ENCODE peak calls at places on chromosomes 12 and 14, in four cellular contexts. T is WERI-Rb-1, U is AG09309, Z is lower leg skin. V is an unnamed sample.

GRCh38 chr14:93974299-93974698 is 2.1 kb downstream of the ASB2 start:
- DNase-seq in U (no peak), Z (no peak), T (no peak), V (no peak)

GRCh38 chr12:108604208-108604941 is 6.5 kb upstream of the TMEM119 start:
- DNase-seq in Z (no peak), T (no peak), U (no peak), V (no peak)

GRCh38 chr14:79356040-79356439 is 855.3 kb downstream of the DIO2 start:
- DNase-seq in T (no peak), Z (no peak), U (no peak), V (no peak)

GRCh38 chr12:115956674-115957073 is 320.8 kb downstream of the MED13L start:
- DNase-seq in T (no peak), U (no peak), Z (no peak), V (no peak)

GRCh38 chr12:104630230-104630670 is 173.5 kb downstream of the CHST11 start:
- DNase-seq in U (no peak), Z (no peak), T (peak), V (no peak)

GRCh38 chr12:112800183-112800582 is 8.6 kb downstream of the RPH3A start:
- DNase-seq in T (no peak), Z (no peak), U (no peak), V (no peak)

GRCh38 chr14:53273671-53274072 is 120.5 kb upstream of the DDHD1 start:
- DNase-seq in Z (no peak), U (no peak), T (no peak), V (no peak)

GRCh38 chr14:85088231-85088630 is 441.7 kb upstream of the FLRT2 start:
- DNase-seq in T (no peak), U (peak), Z (no peak), V (no peak)

GRCh38 chr14:105500036-105500725 is 9.1 kb downstream of the TEDC1 start:
- DNase-seq in U (no peak), T (peak), Z (no peak), V (no peak)

GRCh38 chr14:91889477-91890211 is 22.3 kb upstream of the TC2N start:
- DNase-seq in Z (no peak), U (no peak), T (peak), V (no peak)

GRCh38 chr12:2613674-2614073 is 181.1 kb upstream of the FKBP4 start:
- DNase-seq in Z (no peak), T (no peak), U (peak), V (peak)

GRCh38 chr12:103881261-103881660 is 40.2 kb upstream of the NT5DC3 start:
- DNase-seq in T (no peak), Z (no peak), U (no peak), V (no peak)

GRCh38 chr14:33364536-33364935 is 425.9 kb downstream of the NPAS3 start:
- DNase-seq in T (peak), U (no peak), Z (no peak), V (no peak)

GRCh38 chr14:51957950-51958349 is 31.4 kb upstream of the RTRAF start:
- DNase-seq in T (no peak), Z (no peak), U (no peak), V (no peak)

GRCh38 chr12:115023279-115023678 is 339.3 kb upstream of the TBX3 start:
- DNase-seq in Z (no peak), U (no peak), T (no peak), V (no peak)

GRCh38 chr14:27040552-27040951 is 442.7 kb upstream of the NOVA1 start:
- DNase-seq in Z (no peak), U (no peak), T (no peak), V (no peak)

GRCh38 chr14:39469094-39469710 is 37.0 kb upstream of the FBXO33 start:
- DNase-seq in Z (no peak), T (peak), U (no peak), V (no peak)

GRCh38 chr12:93591137-93591868 is 18.8 kb downstream of the SOCS2 start:
- DNase-seq in Z (peak), U (peak), T (no peak), V (peak)

GRCh38 chr12:62930546-62931425 is 4.2 kb downstream of the PPM1H start:
- DNase-seq in U (no peak), Z (no peak), T (no peak), V (no peak)

GRCh38 chr12:3700861-3701260 is 52.0 kb downstream of the CRACR2A start:
- DNase-seq in T (no peak), Z (no peak), U (no peak), V (no peak)

GRCh38 chr12:50192908-50193307 is 25.7 kb upstream of the CERS5 start:
- DNase-seq in T (no peak), U (no peak), Z (no peak), V (no peak)

GRCh38 chr12:3753549-3754284 is 808 bp upstream of the CRACR2A start:
- DNase-seq in Z (no peak), U (no peak), T (no peak), V (no peak)

GRCh38 chr12:53224897-53225634 is 6.9 kb downstream of the RARG start:
- DNase-seq in Z (no peak), T (no peak), U (no peak), V (no peak)

GRCh38 chr14:60981626-60982455 is 796 bp downstream of the SLC38A6 start:
- DNase-seq in U (peak), T (no peak), Z (no peak), V (peak)

GRCh38 chr14:55384536-55384935 is 27.1 kb downstream of the ATG14 start:
- DNase-seq in Z (no peak), T (no peak), U (no peak), V (no peak)

GRCh38 chr12:85963322-85963721 is 89.2 kb downstream of the NTS start:
- DNase-seq in U (no peak), Z (no peak), T (no peak), V (no peak)

GRCh38 chr12:26164118-26164517 is 31.3 kb upstream of the SSPN start:
- DNase-seq in U (no peak), T (no peak), Z (no peak), V (no peak)

DNA sequence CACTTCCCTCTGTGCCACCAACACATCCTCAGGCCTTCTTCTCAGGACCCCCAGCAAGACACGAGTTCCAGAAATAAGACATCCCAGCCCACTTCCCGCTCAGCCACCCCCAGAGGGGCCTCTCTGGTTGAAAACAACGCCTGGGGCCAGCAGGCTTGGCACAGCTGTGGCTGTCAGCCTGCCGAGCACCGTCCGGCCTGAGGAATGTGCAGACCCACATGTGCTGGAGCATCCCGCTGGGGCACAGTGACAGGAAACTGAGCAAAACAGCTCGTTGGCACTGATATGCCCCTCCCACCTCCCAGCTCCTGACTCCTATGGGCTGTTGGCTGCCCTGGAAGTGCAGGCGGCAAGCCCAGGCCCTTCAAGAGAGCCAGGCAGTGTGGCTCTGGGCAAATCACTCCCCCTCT is 1.4 kb downstream of the SYNE3 start:
- DNase-seq in T (no peak), U (no peak), Z (peak), V (no peak)
- H3K4me3 ChIP-seq in T (no peak), U (peak), Z (peak), V (peak)

GRCh38 chr14:76352639-76353281 is 23.2 kb upstream of the ESRRB start:
- DNase-seq in Z (no peak), U (no peak), T (peak), V (no peak)
- TF ChIP-seq CTCF in Z (no peak), U (peak), T (peak), V (peak)

GRCh38 chr12:47067176-47067575 is 12.2 kb upstream of the PCED1B start:
- DNase-seq in T (no peak), Z (no peak), U (no peak), V (no peak)
- H3K4me3 ChIP-seq in T (no peak), Z (no peak), U (no peak), V (no peak)

GRCh38 chr14:50340045-50340444 is 27.9 kb downstream of the DMAC2L start:
- DNase-seq in T (no peak), Z (no peak), U (no peak), V (no peak)

GRCh38 chr14:50342211-50343080 is 30.3 kb downstream of the DMAC2L start:
- DNase-seq in Z (peak), T (peak), U (peak), V (peak)

GRCh38 chr14:50338547-50338946 is 26.4 kb downstream of the DMAC2L start:
- DNase-seq in T (no peak), U (no peak), Z (no peak), V (no peak)

GRCh38 chr14:50339178-50339804 is 27.2 kb downstream of the DMAC2L start:
- DNase-seq in U (no peak), Z (no peak), T (no peak), V (no peak)

DNA sequence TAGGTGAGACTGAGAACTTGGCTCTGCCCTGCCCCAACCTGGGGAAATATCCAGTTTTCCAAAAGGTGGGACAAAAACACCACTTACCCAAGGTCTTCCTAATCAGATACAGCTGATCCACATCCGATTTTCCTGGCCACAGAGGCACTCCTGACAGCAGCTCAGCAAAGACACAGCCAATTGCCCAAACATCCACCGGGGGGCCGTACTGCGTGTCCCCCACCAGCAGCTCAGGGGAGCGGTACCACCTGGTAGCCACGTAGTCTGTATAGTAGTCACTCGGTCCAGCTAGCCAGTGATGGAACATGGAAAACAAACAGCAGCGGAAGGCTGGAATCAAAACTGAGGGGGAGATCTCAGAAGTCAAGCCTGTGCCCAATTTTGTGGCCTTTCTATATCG is 28.8 kb downstream of the DMAC2L start:
- DNase-seq in T (peak), Z (no peak), U (no peak), V (no peak)
- TF ChIP-seq CTCF in T (peak), Z (no peak), U (no peak), V (no peak)

GRCh38 chr12:55330446-55330845 is at the start of gene OR6C3:
- DNase-seq in U (no peak), Z (no peak), T (no peak), V (no peak)

DNA sequence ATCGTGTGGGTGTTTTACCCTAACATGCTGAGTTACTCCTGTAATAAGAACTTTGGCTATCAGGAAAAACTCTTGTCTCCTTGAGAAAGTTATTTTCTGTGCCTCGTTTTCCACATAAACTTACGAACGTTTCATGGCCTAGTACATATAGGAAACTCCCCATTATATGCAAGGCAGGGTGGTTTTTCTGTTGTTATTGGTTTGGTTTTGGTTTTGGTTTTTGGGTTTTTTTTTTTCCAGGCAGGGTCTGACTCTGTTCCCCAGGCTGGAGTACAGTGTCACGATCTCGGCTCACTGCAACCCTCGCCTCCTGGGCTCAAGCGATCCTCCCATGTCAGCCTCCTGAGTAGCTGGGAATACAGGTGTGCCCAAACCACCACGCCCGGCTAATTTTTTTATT is 5.5 kb downstream of the OR6C3 start:
- DNase-seq in Z (no peak), T (no peak), U (no peak), V (no peak)
- H3K4me3 ChIP-seq in Z (no peak), T (no peak), U (no peak), V (no peak)

GRCh38 chr14:102207831-102208365 is 68.2 kb downstream of the WDR20 start:
- DNase-seq in U (no peak), Z (no peak), T (no peak), V (no peak)
- TF ChIP-seq CTCF in U (no peak), Z (no peak), T (no peak), V (no peak)

DNA sequence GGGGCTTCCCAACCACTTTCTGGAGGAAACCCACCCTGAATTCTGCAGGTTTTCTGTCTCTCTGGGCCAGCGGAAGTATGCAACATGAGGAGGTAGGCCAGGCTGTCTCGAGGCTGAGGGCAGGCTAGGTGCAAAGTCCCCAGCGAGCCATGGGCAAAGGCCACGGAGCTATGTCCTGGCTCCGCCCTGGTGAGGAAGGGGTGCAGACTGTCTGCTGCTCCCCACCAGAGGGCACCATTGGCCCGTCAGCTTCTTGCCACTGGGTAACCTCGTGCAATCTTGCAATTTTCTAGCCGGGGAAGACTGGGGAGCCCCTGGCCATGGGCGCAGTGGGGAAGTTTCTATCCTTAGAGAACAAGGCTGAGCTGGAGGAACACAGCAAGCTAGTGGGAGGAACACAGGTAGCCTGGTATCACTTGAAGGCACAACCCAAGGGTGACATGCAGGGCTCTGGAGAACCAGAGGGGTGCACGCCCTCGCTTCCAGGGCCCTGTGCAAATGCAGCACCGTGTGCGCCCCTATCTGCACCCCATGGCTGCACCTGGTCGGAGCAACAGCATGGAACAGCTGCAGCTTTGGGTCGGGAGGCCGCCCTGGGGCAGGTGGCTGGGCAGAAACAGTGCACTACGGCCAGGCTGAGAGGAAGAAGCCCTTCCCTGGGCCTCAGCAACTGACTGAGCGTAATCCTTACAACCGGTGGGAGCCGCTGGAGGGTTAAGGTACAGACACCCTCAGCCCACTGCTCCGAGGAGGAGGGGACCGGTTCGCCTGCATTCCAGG is 27.6 kb upstream of the RPLP0 start:
- DNase-seq in U (peak), T (peak), Z (peak), V (no peak)
- H3K4me3 ChIP-seq in U (no peak), T (peak), Z (no peak), V (no peak)

DNA sequence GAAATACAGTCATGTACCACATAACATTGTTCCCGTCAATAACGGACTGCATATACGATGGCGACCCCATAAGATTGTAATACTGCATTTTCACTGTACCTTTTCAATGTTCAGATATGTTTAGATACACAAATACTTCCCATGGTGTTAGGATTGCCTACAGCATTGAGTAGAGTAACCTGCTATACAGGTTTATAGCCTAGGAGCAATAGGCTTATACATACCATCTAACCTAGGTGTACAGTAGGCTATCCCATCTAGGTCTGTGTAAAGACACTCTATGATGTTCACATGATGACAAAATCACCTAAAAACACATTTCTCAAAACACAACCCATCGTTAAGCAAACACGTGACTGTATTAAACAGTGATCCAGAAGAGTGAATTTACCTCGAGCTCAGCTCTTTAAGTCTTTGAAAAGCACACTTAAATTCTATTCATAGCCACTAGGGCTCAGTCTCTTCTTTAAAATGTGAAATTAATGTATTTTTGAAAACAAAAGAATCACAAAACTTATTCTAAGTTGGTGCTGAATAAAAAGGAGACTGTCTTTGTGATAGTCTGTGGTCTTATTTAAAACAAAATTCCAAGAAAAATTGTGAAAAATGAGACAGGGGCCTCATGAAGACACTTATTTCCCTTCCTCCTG is 239.1 kb upstream of the ARID2 start:
- DNase-seq in T (no peak), Z (no peak), U (no peak), V (no peak)
- TF ChIP-seq CTCF in T (no peak), Z (no peak), U (no peak), V (no peak)

V was measured in BJ.